ENCODE peak calls at places on chromosome 17, in eight cellular contexts. U is HCT116, L is HepG2, I is K562, F is GM23338, E is H1, O is endothelial cell of umbilical vein, T is GM12878. P is an unnamed sample.

GRCh38 chr17:82494236-82495055 is 25.1 kb upstream of the FOXK2 start:
- DNase-seq in T (peak), O (peak), E (peak), L (peak), F (peak), U (peak), I (peak), P (peak)

GRCh38 chr17:45414997-45415881 is 17.4 kb downstream of the ARHGAP27 start:
- DNase-seq in E (no peak), L (no peak), O (no peak), U (no peak), F (no peak), I (no peak), T (no peak), P (no peak)

GRCh38 chr17:59160203-59161025 is 4.9 kb downstream of the PRR11 start:
- DNase-seq in U (no peak), F (no peak), O (peak), L (no peak), I (no peak), T (no peak), E (no peak), P (no peak)

GRCh38 chr17:81328925-81329278 is 33.8 kb upstream of the SLC38A10 start:
- DNase-seq in T (no peak), L (no peak), O (no peak), U (no peak), I (no peak), E (no peak), F (no peak), P (no peak)

GRCh38 chr17:39679521-39680192 is 8.2 kb downstream of the PGAP3 start:
- DNase-seq in O (no peak), U (no peak), L (no peak), F (no peak), T (no peak), I (no peak), E (no peak), P (no peak)

GRCh38 chr17:55642741-55643140 is 79.9 kb downstream of the TMEM100 start:
- DNase-seq in L (no peak), T (no peak), F (no peak), U (no peak), E (no peak), I (no peak), O (no peak), P (peak)

GRCh38 chr17:12665263-12666210 is at the start of gene MYOCD:
- DNase-seq in F (peak), I (no peak), T (no peak), U (no peak), O (no peak), E (peak), L (no peak), P (no peak)

GRCh38 chr17:68054296-68054900 is 18.9 kb downstream of the KPNA2 start:
- DNase-seq in O (peak), L (no peak), I (no peak), F (no peak), T (no peak), E (no peak), U (no peak), P (peak)

GRCh38 chr17:66386789-66387351 is 84.5 kb downstream of the PRKCA start:
- DNase-seq in L (peak), O (no peak), I (no peak), U (no peak), T (no peak), E (no peak), F (no peak), P (no peak)

GRCh38 chr17:4327638-4328037 is 38.8 kb downstream of the UBE2G1 start:
- DNase-seq in I (peak), F (no peak), O (no peak), E (no peak), U (peak), T (no peak), L (no peak), P (no peak)

GRCh38 chr17:35725917-35726608 is 5.4 kb upstream of the RASL10B start:
- DNase-seq in T (no peak), U (no peak), E (no peak), I (no peak), O (no peak), L (no peak), F (no peak), P (no peak)

GRCh38 chr17:40399185-40399584 is 18.5 kb downstream of the TOP2A start:
- DNase-seq in E (no peak), T (no peak), L (peak), I (peak), F (peak), O (no peak), U (peak), P (peak)

GRCh38 chr17:48727415-48728175 is 955 bp downstream of the HOXB13 start:
- DNase-seq in T (no peak), U (no peak), I (no peak), L (no peak), E (no peak), F (no peak), O (no peak), P (no peak)

GRCh38 chr17:48729335-48730239 is 1.0 kb upstream of the HOXB13 start:
- DNase-seq in I (no peak), F (no peak), U (no peak), E (no peak), T (no peak), O (no peak), L (no peak), P (peak)

GRCh38 chr17:48726916-48727286 is 1.6 kb downstream of the HOXB13 start:
- DNase-seq in O (no peak), U (no peak), T (no peak), I (no peak), F (no peak), E (no peak), L (no peak), P (no peak)

GRCh38 chr17:48730240-48730550 is 1.6 kb upstream of the HOXB13 start:
- DNase-seq in I (no peak), U (no peak), L (no peak), E (no peak), F (no peak), T (no peak), O (no peak), P (no peak)

DNA sequence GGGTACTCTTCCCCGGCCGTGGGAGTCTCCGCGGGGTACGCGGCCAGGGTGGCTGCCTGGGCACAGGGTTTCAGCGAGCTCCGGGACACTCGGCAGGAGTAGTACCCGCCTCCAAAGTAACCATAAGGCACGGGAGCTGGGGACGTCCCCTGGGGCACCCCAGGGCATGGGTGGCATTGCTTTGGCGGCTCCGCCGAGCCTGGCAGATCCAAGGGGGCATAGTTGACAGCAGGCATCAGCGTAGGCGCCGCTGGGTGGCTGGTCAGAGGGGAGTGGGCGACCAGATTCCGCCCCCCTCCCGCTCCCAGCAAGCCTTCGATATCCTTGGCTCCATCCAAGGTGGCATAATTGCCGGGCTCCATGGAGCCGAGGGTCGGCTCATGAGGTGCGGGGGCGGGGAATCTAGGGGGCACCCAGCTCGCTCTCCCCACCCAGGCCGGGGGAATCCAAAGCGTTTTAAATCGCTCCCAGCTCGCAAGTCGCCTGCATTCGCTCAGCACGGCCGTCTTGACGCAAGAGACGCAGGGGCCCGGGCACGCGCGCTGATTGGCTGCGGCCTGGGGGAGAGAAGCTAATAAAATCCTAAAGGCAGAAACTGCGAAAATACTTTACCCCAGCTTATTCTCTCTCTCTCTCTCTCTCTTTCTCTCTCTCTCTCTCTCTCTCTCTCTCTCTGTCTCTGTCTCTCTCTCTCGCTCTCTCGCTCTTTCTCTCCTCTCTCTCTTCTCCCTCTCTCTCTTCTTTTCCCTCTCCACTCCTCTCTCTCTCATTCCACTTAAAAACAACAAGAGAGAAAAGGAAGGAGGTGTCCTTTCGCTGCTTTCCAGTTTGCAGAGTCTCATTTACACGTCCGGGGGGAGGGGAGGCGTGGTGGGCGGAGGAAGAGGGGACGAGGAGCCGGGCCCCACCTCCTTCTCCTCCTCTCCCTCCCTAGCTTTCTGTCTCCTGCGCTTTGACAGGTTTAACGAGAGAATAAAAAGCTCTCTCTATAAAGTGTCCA is at the start of gene HOXB13:
- DNase-seq in E (no peak), T (no peak), I (peak), L (no peak), U (peak), F (peak), O (peak), P (peak)
- TF ChIP-seq EZH2 in E (peak), T (no peak), I (no peak), L (no peak), U (no peak), F (peak), O (peak), P (no peak)

DNA sequence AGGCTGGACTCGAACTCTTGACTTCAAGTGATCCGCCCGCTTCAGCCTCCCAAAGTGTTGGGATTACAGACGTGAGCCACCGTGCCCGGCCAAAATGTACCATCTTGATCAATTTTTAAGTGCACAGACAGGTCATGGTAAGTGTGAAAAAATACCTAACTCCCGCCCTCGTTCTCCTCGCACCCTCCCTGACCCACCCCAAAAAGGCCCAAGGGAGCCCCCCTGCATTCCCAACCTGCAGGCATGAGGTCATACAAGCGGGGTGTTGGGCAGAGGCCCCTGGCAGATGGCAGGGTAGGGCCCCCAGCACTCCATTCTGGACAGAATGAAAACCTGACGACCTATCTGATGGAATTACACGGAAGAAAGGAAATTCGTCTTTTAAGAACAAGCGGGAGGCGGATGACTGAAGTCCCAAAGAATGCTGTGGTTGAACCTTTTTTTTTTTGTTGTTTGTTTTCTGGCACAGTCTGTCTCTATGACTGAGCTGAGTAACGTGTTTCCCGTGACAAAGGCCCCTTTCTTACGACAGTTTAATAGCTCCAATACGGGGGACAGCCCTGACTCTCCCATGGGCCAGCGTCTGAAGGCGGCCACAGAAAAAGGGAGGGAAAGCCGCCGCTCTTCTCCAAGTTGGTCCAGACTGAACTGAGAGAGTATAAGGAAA is 376.4 kb downstream of the SLC39A11 start:
- DNase-seq in F (no peak), U (peak), E (no peak), T (no peak), I (no peak), L (peak), O (no peak), P (no peak)
- TF ChIP-seq POLR2AphosphoS5 in F (no peak), U (peak), E (no peak), T (no peak), I (no peak), L (no peak), O (no peak), P (no peak)

DNA sequence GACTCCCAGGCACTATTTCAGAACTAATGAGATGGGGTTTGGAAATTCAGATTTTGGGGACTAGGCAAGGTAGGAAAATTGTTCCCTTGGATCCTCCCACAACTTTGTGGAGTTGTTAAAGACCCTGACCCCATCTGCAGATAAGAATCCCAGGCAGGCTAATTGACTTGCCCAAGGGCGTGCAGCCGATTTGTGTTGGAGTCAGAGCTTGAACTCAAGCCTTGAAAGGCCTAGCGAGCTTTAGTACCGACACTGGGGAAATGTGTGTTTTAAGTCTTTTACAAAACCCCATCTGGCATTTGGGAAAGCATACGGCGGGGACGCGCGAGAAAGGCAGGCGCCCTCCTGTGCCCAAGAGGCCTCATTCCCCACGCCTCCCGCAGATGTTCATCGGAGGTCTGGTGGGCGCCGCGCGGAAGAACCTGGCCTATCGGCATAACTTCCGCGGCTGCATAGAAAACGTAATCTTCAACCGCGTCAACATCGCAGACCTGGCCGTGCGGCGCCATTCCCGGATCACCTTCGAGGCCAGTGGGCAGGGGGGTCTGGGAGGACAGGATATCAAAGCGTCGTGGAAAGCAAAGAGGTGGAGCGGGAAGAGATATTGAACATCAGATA is 4.3 kb downstream of the CNTNAP1 start:
- DNase-seq in I (no peak), E (no peak), U (no peak), O (no peak), L (no peak), F (no peak), T (no peak), P (no peak)
- TF ChIP-seq EZH2 in I (no peak), E (no peak), U (no peak), O (peak), L (no peak), F (no peak), T (no peak), P (no peak)

DNA sequence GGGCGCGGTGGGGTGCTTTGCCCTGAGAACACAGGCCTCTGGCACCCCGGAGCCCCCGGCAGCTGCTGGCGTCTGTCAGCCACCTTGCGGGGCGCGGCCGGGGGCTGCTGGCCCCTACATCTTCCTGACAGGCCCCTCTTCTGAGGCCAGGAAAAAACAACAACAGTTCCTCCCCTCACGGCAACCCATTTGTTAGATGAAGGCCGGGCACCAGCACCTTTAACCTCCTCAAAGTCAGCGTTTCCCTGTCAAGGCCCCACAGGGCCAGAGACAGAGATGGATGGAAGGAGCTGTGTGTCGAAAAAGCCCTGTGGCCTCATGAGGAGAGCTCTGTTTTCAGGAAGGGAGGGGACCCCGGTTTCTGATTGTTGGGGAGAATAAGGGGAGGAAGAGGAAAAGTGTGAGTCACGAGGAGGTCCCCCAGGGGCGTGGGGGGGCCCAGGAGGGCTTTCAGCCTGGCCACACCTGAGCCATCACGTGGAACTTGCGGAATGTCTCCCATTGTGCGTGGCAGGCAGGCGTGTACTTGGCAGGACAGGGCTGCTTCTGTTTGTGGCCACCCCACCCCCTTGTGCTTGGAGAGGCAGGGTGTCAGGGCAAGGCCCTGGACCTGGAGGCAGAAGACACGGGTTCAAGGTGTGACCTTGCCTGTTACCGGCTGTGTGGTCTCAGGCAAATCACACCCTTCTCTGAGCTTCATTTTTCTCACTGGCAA is 3.8 kb upstream of the MEOX1 start:
- DNase-seq in I (no peak), U (no peak), L (peak), E (no peak), O (no peak), T (no peak), F (no peak), P (no peak)
- TF ChIP-seq POLR2AphosphoS5 in I (no peak), U (no peak), L (no peak), E (no peak), O (no peak), T (no peak), F (no peak), P (no peak)

GRCh38 chr17:75587718-75588545 is at the start of gene MYO15B:
- DNase-seq in E (no peak), F (peak), O (peak), T (no peak), I (peak), L (no peak), U (no peak), P (no peak)
- TF ChIP-seq EZH2 in E (peak), F (no peak), O (no peak), T (no peak), I (no peak), L (no peak), U (no peak), P (no peak)

DNA sequence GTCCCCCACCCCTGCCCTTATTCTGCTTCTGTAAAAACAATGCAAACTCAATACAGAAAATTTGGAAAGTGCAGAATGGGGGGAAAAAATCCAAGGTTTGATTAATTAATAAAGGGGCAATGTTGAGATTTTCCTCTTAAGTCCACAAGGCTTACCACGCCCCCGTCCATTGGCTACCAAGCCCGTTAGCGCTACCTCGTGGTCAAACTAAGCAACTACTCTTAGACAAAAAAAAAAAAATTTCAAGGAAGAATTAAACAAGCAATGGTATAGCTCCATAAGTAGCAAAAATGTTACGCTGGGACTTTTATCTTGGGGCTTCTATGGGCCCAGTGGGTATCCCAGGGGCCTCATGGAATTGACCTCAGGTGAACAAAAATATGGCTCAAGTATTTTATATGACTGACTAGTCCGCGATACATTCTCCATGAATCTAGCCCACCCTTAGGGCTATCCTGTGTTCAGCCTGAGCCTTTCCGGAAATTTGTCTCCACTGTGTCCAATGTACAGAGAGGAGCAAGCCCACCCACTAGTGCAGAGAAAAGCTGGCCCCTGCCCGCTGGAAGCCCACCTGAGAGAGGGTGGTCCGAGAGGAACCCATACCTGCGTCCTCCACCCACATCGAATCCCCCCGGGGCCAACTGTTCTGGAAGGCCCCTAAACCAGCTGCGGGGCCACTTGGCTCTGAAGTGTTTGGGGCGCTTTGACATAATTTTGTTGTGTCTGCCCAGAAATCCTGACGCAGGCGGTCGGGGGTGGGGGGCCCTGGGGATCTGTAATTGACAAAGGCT is 19.1 kb upstream of the TEX2 start:
- DNase-seq in F (peak), L (peak), E (no peak), T (peak), U (peak), O (peak), I (peak), P (peak)
- TF ChIP-seq POLR2AphosphoS5 in F (no peak), L (no peak), E (no peak), T (no peak), U (no peak), O (no peak), I (no peak), P (no peak)

GRCh38 chr17:50634915-50635719 is 436 bp downstream of the ABCC3 start:
- DNase-seq in U (no peak), E (no peak), F (peak), T (no peak), L (no peak), O (no peak), I (no peak), P (no peak)
- TF ChIP-seq EZH2 in U (no peak), E (peak), F (peak), T (no peak), L (no peak), O (no peak), I (no peak), P (no peak)